ENCODE peak calls at places on chromosomes 16 and 17, in seven cellular contexts. H, Q, J, K, Z, C and A are unnamed samples.

GRCh38 chr17:59620518-59621259 is 994 bp downstream of the CLTC start:
- DNase-seq in H (peak), Q (no peak), J (peak), K (no peak), Z (peak), C (no peak), A (no peak)

GRCh38 chr17:48308591-48308990 is 121.4 kb downstream of the SKAP1 start:
- DNase-seq in H (no peak), Q (no peak), J (no peak), K (no peak), Z (no peak), C (no peak), A (no peak)

GRCh38 chr17:60971515-60972369 is 294.1 kb downstream of the BCAS3 start:
- DNase-seq in H (peak), Q (peak), J (no peak), K (peak), Z (peak), C (no peak), A (no peak)

GRCh38 chr16:2471016-2471652 is at the start of gene NTN3:
- DNase-seq in H (peak), Q (peak), J (no peak), K (no peak), Z (peak), C (no peak), A (no peak)

GRCh38 chr17:50614471-50615051 is 20.1 kb upstream of the ABCC3 start:
- DNase-seq in H (no peak), Q (no peak), J (no peak), K (no peak), Z (no peak), C (no peak), A (no peak)

GRCh38 chr17:27741361-27741861 is 58.9 kb downstream of the NOS2 start:
- DNase-seq in H (no peak), Q (no peak), J (no peak), K (no peak), Z (no peak), C (no peak), A (no peak)

GRCh38 chr16:72300892-72301291 is 128.9 kb upstream of the PMFBP1 start:
- DNase-seq in H (peak), Q (no peak), J (no peak), K (no peak), Z (peak), C (no peak), A (no peak)

GRCh38 chr16:19330801-19331484 is 45.4 kb downstream of the CLEC19A start:
- DNase-seq in H (no peak), Q (no peak), J (no peak), K (no peak), Z (no peak), C (no peak), A (no peak)

GRCh38 chr16:6709736-6710135 is 622.9 kb upstream of the RBFOX1 start:
- DNase-seq in H (no peak), Q (no peak), J (no peak), K (no peak), Z (no peak), C (no peak), A (no peak)

GRCh38 chr17:55852734-55853133 is 101.9 kb downstream of the PCTP start:
- DNase-seq in H (no peak), Q (no peak), J (no peak), K (no peak), Z (peak), C (no peak), A (no peak)

GRCh38 chr16:1433263-1433560 is 2.3 kb downstream of the PERCC1 start:
- DNase-seq in H (no peak), Q (no peak), J (no peak), K (no peak), Z (no peak), C (no peak), A (peak)

GRCh38 chr17:75535871-75536270 is 10.4 kb downstream of the LLGL2 start:
- DNase-seq in H (no peak), Q (no peak), J (no peak), K (no peak), Z (no peak), C (no peak), A (peak)

GRCh38 chr16:53952215-53953208 is 248.6 kb downstream of the FTO start:
- DNase-seq in H (peak), Q (no peak), J (no peak), K (no peak), Z (no peak), C (peak), A (no peak)

GRCh38 chr16:87713469-87714229 is 52.1 kb downstream of the KLHDC4 start:
- DNase-seq in H (no peak), Q (no peak), J (no peak), K (no peak), Z (no peak), C (no peak), A (no peak)

GRCh38 chr16:4142268-4142667 is 26.0 kb upstream of the ADCY9 start:
- DNase-seq in H (no peak), Q (no peak), J (no peak), K (no peak), Z (no peak), C (no peak), A (no peak)

GRCh38 chr16:21937387-21937829 is 15.8 kb upstream of the UQCRC2 start:
- DNase-seq in H (no peak), Q (no peak), J (no peak), K (no peak), Z (no peak), C (no peak), A (no peak)

GRCh38 chr16:23578096-23578830 is 17.9 kb downstream of the NDUFAB1 start:
- DNase-seq in H (no peak), Q (no peak), J (no peak), K (no peak), Z (no peak), C (no peak), A (no peak)

GRCh38 chr16:54936086-54936978 is 5.7 kb downstream of the IRX5 start:
- DNase-seq in H (peak), Q (peak), J (no peak), K (no peak), Z (no peak), C (no peak), A (peak)

GRCh38 chr16:69396187-69397061 is 10.6 kb upstream of the TERF2 start:
- DNase-seq in H (peak), Q (peak), J (no peak), K (peak), Z (peak), C (peak), A (peak)

GRCh38 chr17:47946929-47947397 is 5.6 kb downstream of the PNPO start:
- DNase-seq in H (peak), Q (peak), J (peak), K (no peak), Z (peak), C (peak), A (no peak)

GRCh38 chr17:71959129-71959528 is 161.7 kb upstream of the SOX9 start:
- DNase-seq in H (no peak), Q (no peak), J (no peak), K (no peak), Z (no peak), C (no peak), A (no peak)

GRCh38 chr16:29744541-29745101 is 1.2 kb downstream of the C16orf54 start:
- DNase-seq in H (no peak), Q (no peak), J (no peak), K (no peak), Z (no peak), C (no peak), A (peak)

GRCh38 chr17:11293480-11293879 is 52.5 kb downstream of the SHISA6 start:
- DNase-seq in H (no peak), Q (no peak), J (no peak), K (no peak), Z (no peak), C (no peak), A (no peak)

GRCh38 chr16:17561056-17561455 is 90.3 kb upstream of the XYLT1 start:
- DNase-seq in H (peak), Q (no peak), J (no peak), K (no peak), Z (no peak), C (no peak), A (no peak)

GRCh38 chr16:87608400-87608985 is 6.2 kb downstream of the JPH3 start:
- DNase-seq in H (peak), Q (peak), J (peak), K (peak), Z (no peak), C (no peak), A (no peak)

GRCh38 chr17:40553694-40554534 is 11.4 kb downstream of the CCR7 start:
- DNase-seq in H (no peak), Q (no peak), J (peak), K (no peak), Z (no peak), C (no peak), A (peak)

GRCh38 chr17:65287040-65287439 is 149.9 kb downstream of the RGS9 start:
- DNase-seq in H (peak), Q (no peak), J (no peak), K (no peak), Z (no peak), C (no peak), A (no peak)

GRCh38 chr17:31456814-31457213 is 65.3 kb downstream of the RAB11FIP4 start:
- DNase-seq in H (no peak), Q (no peak), J (no peak), K (no peak), Z (no peak), C (no peak), A (no peak)

GRCh38 chr16:81455720-81456494 is 11.3 kb downstream of the CMIP start:
- DNase-seq in H (no peak), Q (no peak), J (no peak), K (no peak), Z (no peak), C (no peak), A (no peak)

GRCh38 chr17:75125984-75126383 is 5.6 kb downstream of the NT5C start:
- DNase-seq in H (no peak), Q (no peak), J (no peak), K (no peak), Z (no peak), C (no peak), A (no peak)

GRCh38 chr17:81424613-81425017 is 29.4 kb downstream of the BAHCC1 start:
- DNase-seq in H (no peak), Q (no peak), J (no peak), K (no peak), Z (no peak), C (no peak), A (no peak)

GRCh38 chr16:49980166-49980565 is 44.9 kb upstream of the CNEP1R1 start:
- DNase-seq in H (no peak), Q (no peak), J (no peak), K (no peak), Z (no peak), C (no peak), A (no peak)

GRCh38 chr16:1614226-1615102 is 2.3 kb downstream of the CRAMP1 start:
- DNase-seq in H (peak), Q (peak), J (no peak), K (no peak), Z (no peak), C (no peak), A (peak)